ENCODE peak calls at places on chromosomes 2 and 18, in seven cellular contexts. W is CD8-positive, alpha-beta T cell; U is cardiac muscle cell; F is tibial nerve; R is astrocyte; N is fibroblast of lung; Y is left ventricle myocardium inferior. Q is an unnamed sample.

GRCh38 chr2:156486175-156486574 is 50.0 kb downstream of the GPD2 start:
- DNase-seq in F (no peak), W (no peak), U (no peak), Y (no peak), N (peak; percentile 58), R (peak; percentile 47), Q (no peak)

GRCh38 chr2:15989559-15989958 is 49.2 kb downstream of the MYCN start:
- DNase-seq in W (no peak), N (no peak), U (no peak), F (no peak), R (no peak), Y (no peak), Q (no peak)

GRCh38 chr2:11498543-11499034 is 32.6 kb upstream of the E2F6 start:
- DNase-seq in Y (peak; percentile 89), W (no peak), N (no peak), F (peak; percentile 64), U (peak; percentile 20), R (no peak), Q (peak; percentile 53)

GRCh38 chr2:218404351-218405145 is 4.9 kb downstream of the CTDSP1 start:
- DNase-seq in U (no peak), W (peak; percentile 16), F (no peak), R (no peak), N (no peak), Y (no peak), Q (no peak)

GRCh38 chr2:128611421-128612320 is 293.0 kb upstream of the HS6ST1 start:
- DNase-seq in Y (peak; percentile 8), R (no peak), F (no peak), N (no peak), W (no peak), U (no peak), Q (peak; percentile 15)

GRCh38 chr2:239424337-239425045 is 23.7 kb upstream of the HDAC4 start:
- DNase-seq in N (no peak), Y (no peak), W (no peak), F (no peak), U (no peak), R (no peak), Q (peak; percentile 58)

GRCh38 chr2:8578335-8579244 is 103.3 kb upstream of the ID2 start:
- DNase-seq in Y (no peak), R (no peak), U (no peak), F (no peak), W (peak; percentile 8), N (peak; percentile 16), Q (no peak)

GRCh38 chr2:11938196-11938595 is 191.8 kb downstream of the LPIN1 start:
- DNase-seq in N (no peak), U (no peak), W (no peak), F (no peak), Y (peak; percentile 84), R (no peak), Q (no peak)

GRCh38 chr2:235716875-235717496 is 223.1 kb downstream of the AGAP1 start:
- DNase-seq in U (no peak), N (peak; percentile 14), F (no peak), Y (no peak), W (no peak), R (peak; percentile 11), Q (peak; percentile 51)

GRCh38 chr2:216991563-216991962 is 131.7 kb upstream of the TNP1 start:
- DNase-seq in R (no peak), W (no peak), U (no peak), Y (peak; percentile 57), F (no peak), N (no peak), Q (no peak)

GRCh38 chr2:30862054-30862651 is 54.9 kb upstream of the CAPN13 start:
- DNase-seq in F (peak; percentile 59), Y (peak; percentile 29), U (peak; percentile 89), R (peak; percentile 11), N (peak; percentile 30), W (peak; percentile 25), Q (peak; percentile 60)

GRCh38 chr2:147135401-147135800 is 709.4 kb upstream of the ACVR2A start:
- DNase-seq in Y (no peak), F (no peak), W (no peak), N (no peak), U (no peak), R (no peak), Q (no peak)

GRCh38 chr18:77114564-77115391 is 17.8 kb downstream of the MBP start:
- DNase-seq in U (no peak), N (peak; percentile 70), R (peak; percentile 65), F (peak; percentile 82), W (peak; percentile 48), Y (peak; percentile 87), Q (peak; percentile 96)

GRCh38 chr2:122028371-122029102 is 273.1 kb downstream of the TSN start:
- DNase-seq in F (no peak), W (no peak), U (no peak), R (peak; percentile 92), N (peak; percentile 94), Y (no peak), Q (no peak)

GRCh38 chr2:234970467-234970866 is 18.6 kb downstream of the SH3BP4 start:
- DNase-seq in U (no peak), R (peak; percentile 88), N (peak; percentile 91), W (no peak), Y (no peak), F (no peak), Q (no peak)

GRCh38 chr2:207252979-207253640 is 87.4 kb upstream of the KLF7 start:
- DNase-seq in Y (no peak), U (no peak), F (no peak), N (peak; percentile 45), R (peak; percentile 31), W (no peak), Q (no peak)

GRCh38 chr2:77284353-77284752 is 237.8 kb downstream of the LRRTM4 start:
- DNase-seq in F (no peak), Y (no peak), W (no peak), R (no peak), N (no peak), U (no peak), Q (no peak)

GRCh38 chr2:71226391-71226964 is 425 bp downstream of the PAIP2B start:
- DNase-seq in N (no peak), U (peak; percentile 83), F (peak; percentile 29), Y (peak; percentile 25), R (no peak), W (peak; percentile 26), Q (peak; percentile 37)

GRCh38 chr18:34510926-34511325 is 199.2 kb upstream of the DTNA start:
- DNase-seq in W (no peak), R (no peak), Y (no peak), U (no peak), F (no peak), N (no peak), Q (no peak)

GRCh38 chr2:86249176-86249842 is 50.1 kb downstream of the MRPL35 start:
- DNase-seq in Y (no peak), N (peak; percentile 86), F (no peak), R (peak; percentile 84), W (no peak), U (no peak), Q (no peak)

GRCh38 chr2:69238449-69239031 is 148.5 kb downstream of the GFPT1 start:
- DNase-seq in W (no peak), U (no peak), N (peak; percentile 80), R (peak; percentile 82), Y (no peak), F (no peak), Q (no peak)

GRCh38 chr2:86072271-86072858 is 33.3 kb downstream of the POLR1A start:
- DNase-seq in F (peak; percentile 68), R (peak; percentile 31), Y (peak; percentile 61), U (no peak), N (peak; percentile 45), W (no peak), Q (peak; percentile 68)

GRCh38 chr2:158502984-158503383 is 46.2 kb downstream of the PKP4 start:
- DNase-seq in Y (no peak), N (peak; percentile 93), U (no peak), R (peak; percentile 93), W (no peak), F (no peak), Q (no peak)

GRCh38 chr18:26719909-26720308 is 145.6 kb downstream of the AQP4 start:
- DNase-seq in F (no peak), R (no peak), Y (no peak), N (no peak), U (no peak), W (no peak), Q (no peak)

GRCh38 chr18:32139835-32140283 is 48.2 kb downstream of the RNF138 start:
- DNase-seq in Y (no peak), N (no peak), R (no peak), U (no peak), F (no peak), W (no peak), Q (no peak)

GRCh38 chr2:74177697-74178096 is 982 bp downstream of the MOB1A start:
- DNase-seq in Y (no peak), U (no peak), R (no peak), N (no peak), W (no peak), F (no peak), Q (no peak)
- H3K4me1 ChIP-seq in Y (peaks cover 51% of the 10 kb centered on the region), U (peaks cover 8% of the 10 kb centered on the region), R (peaks cover 2% of the 10 kb centered on the region), N (no peaks in the 10 kb centered on the region), W (peaks cover 46% of the 10 kb centered on the region), F (peaks cover 41% of the 10 kb centered on the region), Q (peaks cover 67% of the 10 kb centered on the region)

DNA sequence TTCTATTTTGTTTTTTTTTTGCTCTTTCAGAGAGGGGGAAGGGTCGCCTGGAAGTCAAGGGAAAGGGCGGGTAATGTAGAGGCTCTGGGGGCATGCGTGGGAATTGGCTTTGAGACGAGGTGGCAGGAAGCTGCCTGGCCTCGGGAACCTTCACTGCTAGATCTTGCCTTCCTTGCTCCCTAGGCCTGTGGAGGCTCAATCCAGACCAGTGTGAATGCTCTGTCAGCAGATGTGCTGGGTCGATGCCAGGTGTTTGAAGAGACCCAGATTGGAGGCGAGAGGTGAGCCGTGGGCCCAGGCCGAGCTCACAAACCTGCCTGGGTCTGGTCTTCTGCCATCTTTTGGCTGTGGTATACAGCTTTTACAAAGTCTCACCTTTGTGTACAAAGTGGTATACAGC is 15.5 kb downstream of the CCT7 start:
- DNase-seq in R (no peak), U (no peak), W (no peak), N (no peak), Y (no peak), F (no peak), Q (no peak)
- H3K27ac ChIP-seq in R (no peak overlapping the region), U (no peak overlapping the region), W (no peak overlapping the region), N (no peak overlapping the region), Y (no peak overlapping the region), F (no peak overlapping the region), Q (no peak overlapping the region)

DNA sequence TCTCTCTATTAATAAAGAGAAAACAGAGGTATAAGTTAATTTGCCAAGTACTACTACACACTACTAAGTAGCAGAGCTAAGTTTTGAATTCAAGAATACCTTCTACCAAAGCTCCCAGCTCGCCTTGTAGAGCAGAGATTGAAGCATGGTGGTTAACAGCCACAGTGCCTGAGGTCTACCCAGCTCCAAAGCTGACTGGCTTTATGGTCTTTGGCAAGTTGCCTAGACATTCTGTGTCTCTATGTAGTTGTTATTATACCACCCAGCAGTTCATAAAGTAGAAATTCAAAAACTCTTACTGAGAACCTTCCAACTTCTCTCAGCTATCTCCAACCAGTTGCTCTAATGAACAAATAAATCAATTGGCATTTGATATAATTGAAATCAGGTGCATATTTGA is 87.8 kb downstream of the PDE11A start:
- DNase-seq in F (no peak), Y (no peak), N (peak; percentile 55), U (peak; percentile 6), R (peak; percentile 43), W (no peak), Q (no peak)
- TF ChIP-seq CTCF in F (no peak), Y (no peak), N (no peak), U (no peak), R (no peak), W (no peak), Q (no peak)

DNA sequence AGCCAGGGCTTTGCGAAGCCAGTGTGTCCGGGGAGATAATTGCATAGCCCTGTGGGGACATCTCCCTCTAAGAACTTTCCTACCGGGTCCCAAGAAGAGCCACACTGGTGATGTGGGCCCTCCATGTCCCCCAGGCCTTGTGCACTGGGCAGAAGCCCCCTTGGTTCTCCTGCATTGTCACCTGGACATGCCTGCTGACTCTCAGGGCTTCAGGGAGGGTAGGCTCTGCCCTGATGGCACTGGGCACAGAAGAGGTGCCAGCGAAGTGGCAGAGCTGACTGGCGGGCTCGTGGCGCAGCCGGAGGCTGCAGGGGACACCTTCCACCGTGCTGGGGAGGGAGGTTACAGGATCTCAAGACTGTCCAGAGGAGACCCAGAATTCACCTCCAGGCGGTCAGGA is 28.3 kb downstream of the GLI2 start:
- DNase-seq in Y (no peak), U (no peak), F (no peak), R (no peak), N (no peak), W (no peak), Q (peak; percentile 22)
- H3K4me1 ChIP-seq in Y (peaks cover 45% of the 10 kb centered on the region), U (peaks cover 32% of the 10 kb centered on the region), F (peaks cover 66% of the 10 kb centered on the region), R (peaks cover 39% of the 10 kb centered on the region), N (peaks cover 34% of the 10 kb centered on the region), W (no peaks in the 10 kb centered on the region), Q (no peaks in the 10 kb centered on the region)

Q was measured in left lung.